ENCODE peak calls at places on chromosome 9, in four cellular contexts. R is HepG2, H is GM12878, G is K562. N is an unnamed sample.

GRCh38 chr9:79989079-79989478 is 417.3 kb downstream of the TLE4 start:
- DNase-seq in H (no peak), R (no peak), G (no peak), N (no peak)

GRCh38 chr9:696332-697090 is 145.0 kb upstream of the DMRT1 start:
- DNase-seq in H (no peak), R (peak), G (no peak), N (no peak)

GRCh38 chr9:92980085-92980745 is 32.9 kb downstream of the FGD3 start:
- DNase-seq in R (no peak), H (no peak), G (no peak), N (no peak)

GRCh38 chr9:73093740-73094379 is 57.8 kb upstream of the ANXA1 start:
- DNase-seq in H (no peak), R (no peak), G (no peak), N (no peak)

GRCh38 chr9:83062011-83062652 is 810 bp downstream of the RASEF start:
- DNase-seq in G (no peak), H (no peak), R (no peak), N (peak)

GRCh38 chr9:3526903-3527652 is 1.3 kb upstream of the RFX3 start:
- DNase-seq in R (peak), G (no peak), H (no peak), N (no peak)

GRCh38 chr9:93684806-93685553 is 108.6 kb downstream of the PHF2 start:
- DNase-seq in R (no peak), G (peak), H (no peak), N (peak)

GRCh38 chr9:89436963-89437625 is 60.8 kb downstream of the SEMA4D start:
- DNase-seq in R (no peak), G (no peak), H (no peak), N (no peak)

GRCh38 chr9:129678844-129679243 is 13.4 kb downstream of the PRRX2 start:
- DNase-seq in H (no peak), G (no peak), R (no peak), N (no peak)

GRCh38 chr9:120579139-120579749 is 723 bp downstream of the CDK5RAP2 start:
- DNase-seq in H (no peak), R (no peak), G (peak), N (no peak)

GRCh38 chr9:35756743-35757526 is 2.9 kb upstream of the MSMP start:
- DNase-seq in G (peak), R (peak), H (no peak), N (peak)

GRCh38 chr9:19171271-19171670 is 44.0 kb upstream of the PLIN2 start:
- DNase-seq in G (no peak), R (no peak), H (no peak), N (no peak)

DNA sequence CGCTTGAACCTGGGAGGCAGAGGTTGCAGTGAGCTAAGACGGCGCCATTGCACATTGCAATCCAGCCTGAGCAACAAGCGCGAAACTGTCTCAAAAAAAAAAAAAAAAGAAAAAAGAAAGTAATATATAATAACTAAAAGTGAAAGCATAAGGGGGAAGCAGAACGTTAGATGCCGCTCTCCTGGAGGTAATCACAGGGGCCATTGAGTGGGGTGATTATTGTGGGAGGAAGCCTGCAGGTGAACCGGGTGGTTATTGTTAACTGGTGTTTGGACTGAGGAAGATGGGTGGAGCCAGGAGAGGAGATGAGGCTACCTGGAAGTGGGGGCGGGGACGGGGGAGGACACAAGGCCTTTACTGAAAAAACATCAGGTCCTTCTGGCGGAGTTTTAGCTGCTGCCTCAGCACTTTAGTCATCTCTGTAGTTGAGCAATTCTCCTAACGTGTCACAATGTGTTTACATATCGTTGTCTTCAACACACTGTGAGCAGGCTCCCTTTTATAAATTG is 5.3 kb upstream of the TJP2 start:
- DNase-seq in G (peak), H (no peak), R (peak), N (peak)
- TF ChIP-seq CREM in G (no peak), H (peak), R (no peak), N (no peak)

GRCh38 chr9:123377211-123377971 is 21.4 kb downstream of the CRB2 start:
- DNase-seq in R (no peak), G (no peak), H (no peak), N (no peak)
- TF ChIP-seq CREM in R (no peak), G (no peak), H (no peak), N (no peak)

GRCh38 chr9:137534256-137535119 is 15.7 kb downstream of the PNPLA7 start:
- DNase-seq in R (peak), G (peak), H (no peak), N (no peak)
- TF ChIP-seq CREM in R (no peak), G (no peak), H (no peak), N (no peak)

GRCh38 chr9:106324596-106325280 is 538.2 kb upstream of the ZNF462 start:
- DNase-seq in R (no peak), H (no peak), G (no peak), N (no peak)
- TF ChIP-seq CREM in R (no peak), H (no peak), G (no peak), N (no peak)

GRCh38 chr9:134127065-134127580 is 8.8 kb upstream of the WDR5 start:
- DNase-seq in H (no peak), G (no peak), R (no peak), N (no peak)

GRCh38 chr9:134125413-134126095 is 10.3 kb upstream of the WDR5 start:
- DNase-seq in R (no peak), G (no peak), H (no peak), N (no peak)

GRCh38 chr9:134126373-134126772 is 9.5 kb upstream of the WDR5 start:
- DNase-seq in R (no peak), G (no peak), H (no peak), N (no peak)

GRCh38 chr9:134128727-134129679 is 6.9 kb upstream of the WDR5 start:
- DNase-seq in R (no peak), H (no peak), G (no peak), N (no peak)

GRCh38 chr9:134127616-134128015 is 8.3 kb upstream of the WDR5 start:
- DNase-seq in R (no peak), G (no peak), H (no peak), N (no peak)
- TF ChIP-seq CREM in R (no peak), G (no peak), H (no peak), N (no peak)

N was measured in WTC11.